ENCODE peak calls at places on chromosomes 16 and 17, in nine cellular contexts. Q is tibial artery, S is Peyer's patch, B is Panc1, Y is ovary, A is gastrocnemius medialis, W is mammary epithelial cell, M is uterus, H is A549. O is an unnamed sample. For H3K4me1, the result is how much of the 10 kb centered on the place peaks cover.

GRCh38 chr17:48477235-48477634 is 47.2 kb upstream of the SKAP1 start:
- DNase-seq in S (no peak), W (no peak), Q (no peak), H (no peak), Y (no peak), A (no peak), M (no peak), B (no peak), O (no peak)

GRCh38 chr16:80265624-80266306 is 275.0 kb upstream of the DYNLRB2 start:
- DNase-seq in H (no peak), B (no peak), A (no peak), M (no peak), W (no peak), S (no peak), Q (no peak), Y (no peak), O (no peak)

GRCh38 chr17:16398270-16399267 is 16.8 kb upstream of the TRPV2 start:
- DNase-seq in M (no peak), Q (no peak), B (no peak), S (no peak), Y (no peak), A (no peak), H (no peak), W (peak), O (no peak)

GRCh38 chr17:35256629-35257028 is 13.8 kb downstream of the SLFN5 start:
- DNase-seq in H (no peak), B (no peak), W (no peak), S (no peak), Y (no peak), M (no peak), A (no peak), Q (no peak), O (no peak)

GRCh38 chr17:48444531-48445247 is 14.7 kb upstream of the SKAP1 start:
- DNase-seq in M (no peak), Q (no peak), A (no peak), Y (no peak), H (no peak), S (no peak), W (no peak), B (no peak), O (no peak)

GRCh38 chr17:35373532-35373983 is at the start of gene SLFN11:
- DNase-seq in Y (peak), M (peak), A (peak), S (peak), Q (peak), B (no peak), W (no peak), H (peak), O (peak)

GRCh38 chr17:77817953-77818352 is 140.6 kb upstream of the TNRC6C start:
- DNase-seq in A (no peak), Y (no peak), H (no peak), Q (no peak), W (no peak), B (no peak), S (no peak), M (no peak), O (no peak)

GRCh38 chr16:30349695-30350094 is 5.4 kb downstream of the CD2BP2 start:
- DNase-seq in B (no peak), W (no peak), M (no peak), S (peak), Y (no peak), Q (no peak), A (no peak), H (no peak), O (no peak)

GRCh38 chr16:54589326-54589725 is 302.7 kb upstream of the IRX3 start:
- DNase-seq in S (no peak), M (no peak), Y (no peak), A (no peak), Q (no peak), B (no peak), W (no peak), H (no peak), O (no peak)

GRCh38 chr16:85884808-85885463 is 14.0 kb upstream of the IRF8 start:
- DNase-seq in Y (no peak), A (no peak), H (no peak), S (no peak), B (no peak), M (no peak), Q (no peak), W (no peak), O (no peak)

GRCh38 chr16:52497067-52497816 is 49.7 kb downstream of the TOX3 start:
- DNase-seq in Y (no peak), B (no peak), A (no peak), M (no peak), Q (no peak), S (no peak), W (no peak), H (no peak), O (no peak)

GRCh38 chr17:2335726-2336214 is 487 bp downstream of the TSR1 start:
- DNase-seq in S (no peak), B (no peak), H (no peak), Y (peak), Q (no peak), A (no peak), W (no peak), M (no peak), O (no peak)

GRCh38 chr17:56499799-56500388 is 93.6 kb upstream of the NOG start:
- DNase-seq in B (peak), Q (no peak), S (no peak), W (peak), A (no peak), H (no peak), M (no peak), Y (no peak), O (no peak)

GRCh38 chr17:19719365-19720209 is 3.2 kb upstream of the SLC47A2 start:
- DNase-seq in M (no peak), S (peak), Y (no peak), B (no peak), A (no peak), W (peak), H (peak), Q (no peak), O (no peak)

GRCh38 chr17:58402047-58402446 is 15.3 kb downstream of the RNF43 start:
- DNase-seq in Y (no peak), B (no peak), S (no peak), W (peak), A (no peak), H (no peak), M (no peak), Q (no peak), O (no peak)

GRCh38 chr16:74304164-74304834 is 7.7 kb downstream of the PSMD7 start:
- DNase-seq in Q (no peak), B (no peak), A (no peak), S (no peak), Y (no peak), W (no peak), H (peak), M (no peak), O (no peak)

GRCh38 chr17:17067277-17067676 is 25.0 kb downstream of the MPRIP start:
- DNase-seq in A (no peak), Q (peak), H (no peak), B (no peak), Y (no peak), W (peak), S (no peak), M (no peak), O (no peak)

GRCh38 chr17:49696233-49696761 is 11.5 kb downstream of the SLC35B1 start:
- DNase-seq in W (no peak), Q (no peak), B (no peak), S (no peak), M (no peak), Y (no peak), H (no peak), A (no peak), O (no peak)

GRCh38 chr17:43983515-43984411 is 20.7 kb upstream of the NAGS start:
- DNase-seq in Q (no peak), B (no peak), Y (no peak), M (no peak), A (no peak), H (no peak), S (peak), W (no peak), O (no peak)

GRCh38 chr17:19830061-19830460 is 37.7 kb downstream of the ULK2 start:
- DNase-seq in Q (no peak), S (no peak), A (no peak), M (no peak), Y (no peak), B (no peak), H (no peak), W (peak), O (no peak)

GRCh38 chr17:31858647-31859486 is at the start of gene COPRS:
- DNase-seq in W (peak), Q (peak), Y (peak), B (peak), H (peak), S (peak), M (peak), A (peak), O (peak)
- H3K4me3 ChIP-seq in W (peak), Q (peak), Y (peak), B (peak), H (peak), S (peak), M (peak), A (peak), O (peak)

DNA sequence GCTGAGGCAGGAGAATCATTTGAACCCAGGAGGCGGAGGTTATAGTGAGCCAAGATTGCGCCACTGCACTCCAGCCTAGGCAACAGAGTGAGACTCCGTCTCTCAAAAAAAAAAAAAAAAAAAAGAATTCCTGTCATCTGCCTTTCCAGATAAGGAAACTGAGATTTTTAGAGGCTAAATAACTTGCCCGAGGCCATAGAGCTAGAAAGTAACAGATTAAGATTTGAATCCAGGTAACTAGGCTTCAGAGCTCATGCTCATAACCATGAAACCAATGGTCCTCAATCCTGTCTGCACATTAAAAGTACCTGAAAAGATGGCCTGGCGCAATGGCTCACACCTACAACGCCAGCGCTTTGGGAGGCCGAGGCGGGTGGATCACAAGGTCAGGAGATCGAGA is 9.5 kb downstream of the NCBP3 start:
- DNase-seq in Q (no peak), M (no peak), A (no peak), B (no peak), H (no peak), Y (no peak), S (no peak), W (no peak), O (no peak)
- H3K4me1 ChIP-seq in Q (under half), M (under half), A (under half), B (under half), H (under half), Y (under half), S (under half), W (under half), O (under half)

DNA sequence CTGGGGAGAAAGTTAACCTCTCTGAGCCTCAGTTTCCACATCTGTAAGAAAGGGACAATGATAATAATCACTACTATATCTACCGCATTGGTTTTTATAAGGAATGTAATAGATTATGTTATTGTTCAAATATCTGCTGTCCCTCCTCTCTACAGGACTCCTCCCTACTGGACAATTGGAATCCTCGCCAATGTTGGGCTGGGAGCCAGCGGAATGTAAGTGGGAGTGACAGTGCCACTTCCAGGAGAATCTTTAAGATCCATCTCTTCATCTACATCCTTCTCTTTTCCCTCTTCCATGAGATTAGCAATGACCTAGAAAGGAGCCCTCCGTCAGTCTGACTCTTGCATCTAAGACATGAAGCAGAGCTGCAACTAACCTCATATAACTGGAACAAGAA is 95.1 kb downstream of the GRIN2A start:
- DNase-seq in M (no peak), A (no peak), B (no peak), W (no peak), Q (no peak), Y (no peak), S (no peak), H (no peak), O (no peak)
- TF ChIP-seq CTCF in M (no peak), A (no peak), B (no peak), W (no peak), Q (no peak), Y (no peak), S (no peak), H (no peak), O (no peak)

GRCh38 chr16:84180519-84181140 is 6.2 kb downstream of the TAF1C start:
- DNase-seq in M (no peak), Q (no peak), B (no peak), A (no peak), S (no peak), W (no peak), H (no peak), Y (no peak), O (no peak)
- H3K4me3 ChIP-seq in M (no peak), Q (no peak), B (no peak), A (no peak), S (no peak), W (no peak), H (no peak), Y (no peak), O (no peak)

O was measured in lung.